ENCODE peak calls at places on chromosome 17, in eight cellular contexts. Y is ecto neural progenitor cell, P is anterior cingulate cortex, B is sciatic nerve, R is left lung, W is lung, F is NCI-H460, V is DMS 273 treated with DMSO at 0.1 percent for 48 hours. G is an unnamed sample.

GRCh38 chr17:41304091-41304490 is 1.4 kb upstream of the KRTAP29-1 start:
- DNase-seq in W (no peak), B (no peak), Y (no peak), R (no peak), V (no peak), F (no peak), P (no peak), G (no peak)

GRCh38 chr17:81061027-81061426 is 26.1 kb downstream of the BAIAP2 start:
- DNase-seq in Y (no peak), W (no peak), F (no peak), P (no peak), B (no peak), V (no peak), R (no peak), G (no peak)

GRCh38 chr17:42720996-42721583 is 23.8 kb downstream of the EZH1 start:
- DNase-seq in P (no peak), V (no peak), F (peak; percentile 63), R (no peak), W (no peak), B (no peak), Y (no peak), G (peak; percentile 41)

GRCh38 chr17:47615766-47616424 is 33.8 kb upstream of the KPNB1 start:
- DNase-seq in P (no peak), W (no peak), R (no peak), F (peak; percentile 55), V (peak; percentile 31), Y (no peak), B (no peak), G (no peak)

GRCh38 chr17:17180141-17180603 is 26.0 kb downstream of the PLD6 start:
- DNase-seq in Y (no peak), W (no peak), F (no peak), R (no peak), V (no peak), B (no peak), P (peak; percentile 33), G (no peak)

GRCh38 chr17:5248821-5249479 is 14.3 kb upstream of the SCIMP start:
- DNase-seq in Y (no peak), P (no peak), F (no peak), W (no peak), B (no peak), V (no peak), R (no peak), G (no peak)

GRCh38 chr17:59502800-59503199 is 62.6 kb upstream of the DHX40 start:
- DNase-seq in Y (peak; percentile 1), P (no peak), W (no peak), F (no peak), V (no peak), B (no peak), R (no peak), G (no peak)

GRCh38 chr17:10984163-10984562 is 146.3 kb upstream of the PIRT start:
- DNase-seq in Y (peak; percentile 26), B (no peak), W (no peak), F (no peak), R (no peak), V (no peak), P (no peak), G (no peak)

GRCh38 chr17:32124985-32125847 is 17.1 kb upstream of the RHOT1 start:
- DNase-seq in P (no peak), Y (no peak), W (no peak), V (no peak), B (no peak), R (no peak), F (no peak), G (no peak)

GRCh38 chr17:2853722-2854580 is 57.7 kb downstream of the RAP1GAP2 start:
- DNase-seq in W (no peak), B (no peak), V (no peak), Y (peak; percentile 74), P (no peak), F (no peak), R (no peak), G (peak; percentile 82)

GRCh38 chr17:79838541-79839274 is 532 bp downstream of the CBX4 start:
- DNase-seq in V (no peak), F (no peak), P (peak; percentile 60), B (peak; percentile 68), Y (peak; percentile 86), W (no peak), R (peak; percentile 62), G (peak; percentile 64)

GRCh38 chr17:45098869-45099616 is 33.3 kb downstream of the PLCD3 start:
- DNase-seq in P (peak; percentile 78), W (peak; percentile 85), Y (peak; percentile 92), R (peak; percentile 82), V (peak; percentile 59), B (peak; percentile 94), F (peak; percentile 86), G (peak; percentile 88)

GRCh38 chr17:68100000-68100641 is 64.6 kb downstream of the KPNA2 start:
- DNase-seq in P (no peak), V (no peak), F (no peak), Y (no peak), R (no peak), B (no peak), W (no peak), G (no peak)

GRCh38 chr17:6303664-6304063 is 131.3 kb downstream of the AIPL1 start:
- DNase-seq in Y (peak; percentile 80), B (no peak), F (peak; percentile 22), R (no peak), W (no peak), P (no peak), V (no peak), G (no peak)

GRCh38 chr17:51487947-51488346 is 227.6 kb downstream of the UTP18 start:
- DNase-seq in B (no peak), P (no peak), W (no peak), R (no peak), Y (peak; percentile 55), F (peak; percentile 28), V (no peak), G (no peak)

GRCh38 chr17:18360518-18360917 is 2.8 kb downstream of the SHMT1 start:
- DNase-seq in P (no peak), W (no peak), R (no peak), F (no peak), V (no peak), B (no peak), Y (no peak), G (no peak)